ENCODE peak calls at places on chromosomes 12 and 14, in five cellular contexts. H is K562, V is HepG2, U is upper lobe of left lung, T is GM12878. C is an unnamed sample.

GRCh38 chr14:38210587-38211257 is 3.0 kb downstream of the SSTR1 start:
- ATAC-seq in V (peak; percentile 11), H (no peak), U (no peak), T (no peak), C (no peak)

GRCh38 chr14:95023886-95024285 is 133.4 kb downstream of the DICER1 start:
- ATAC-seq in H (no peak), U (peak; percentile 84), V (no peak), T (no peak), C (peak; percentile 41)

GRCh38 chr12:54437243-54437642 is 18.2 kb upstream of the ITGA5 start:
- ATAC-seq in U (no peak), V (no peak), H (no peak), T (peak; percentile 76), C (no peak)

GRCh38 chr12:120791669-120792176 is 66.1 kb downstream of the ACADS start:
- ATAC-seq in H (no peak), T (no peak), U (no peak), V (no peak), C (no peak)

GRCh38 chr12:6056406-6057211 is 67.9 kb downstream of the VWF start:
- ATAC-seq in H (no peak), T (peak; percentile 36), U (no peak), V (peak; percentile 43), C (no peak)

GRCh38 chr14:67232631-67233030 is 8.6 kb upstream of the PALS1 start:
- ATAC-seq in T (no peak), U (no peak), H (no peak), V (no peak), C (no peak)

GRCh38 chr14:28057286-28058011 is 709.1 kb upstream of the FOXG1 start:
- ATAC-seq in H (no peak), V (peak; percentile 55), T (no peak), U (peak; percentile 36), C (no peak)

GRCh38 chr14:33834101-33834955 is 116.5 kb downstream of the EGLN3 start:
- ATAC-seq in U (no peak), T (no peak), H (no peak), V (peak; percentile 59), C (no peak)

GRCh38 chr12:123741937-123742572 is 20.0 kb upstream of the DNAH10 start:
- ATAC-seq in U (no peak), T (peak; percentile 26), V (no peak), H (no peak), C (no peak)

GRCh38 chr14:38256358-38256840 is 506 bp upstream of the CLEC14A start:
- ATAC-seq in H (no peak), T (no peak), U (peak; percentile 56), V (peak; percentile 43), C (peak; percentile 88)

GRCh38 chr14:92780444-92780843 is 13.7 kb upstream of the GOLGA5 start:
- ATAC-seq in T (no peak), V (no peak), U (peak; percentile 47), H (no peak), C (no peak)

GRCh38 chr12:51941669-51942455 is 9.6 kb upstream of the ACVR1B start:
- ATAC-seq in V (peak; percentile 32), H (no peak), T (no peak), U (peak; percentile 16), C (no peak)

GRCh38 chr14:81474685-81475324 is 58.8 kb downstream of the SEL1L start:
- ATAC-seq in U (no peak), V (no peak), H (no peak), T (no peak), C (no peak)
- TF ChIP-seq EP300 in U (no peak), V (no peak), H (no peak), T (no peak), C (no peak)

GRCh38 chr12:53232641-53233538 is 881 bp upstream of the RARG start:
- ATAC-seq in T (peak; percentile 71), H (peak; percentile 63), U (peak; percentile 74), V (peak; percentile 64), C (peak; percentile 70)

GRCh38 chr12:53230971-53231858 is 794 bp downstream of the RARG start:
- ATAC-seq in T (no peak), V (no peak), H (no peak), U (peak; percentile 8), C (no peak)

GRCh38 chr12:53233671-53234091 is 1.7 kb upstream of the RARG start:
- ATAC-seq in U (peak; percentile 3), T (no peak), H (no peak), V (no peak), C (no peak)

GRCh38 chr12:53234236-53234635 is 2.2 kb upstream of the RARG start:
- ATAC-seq in U (no peak), H (no peak), T (no peak), V (no peak), C (no peak)

DNA sequence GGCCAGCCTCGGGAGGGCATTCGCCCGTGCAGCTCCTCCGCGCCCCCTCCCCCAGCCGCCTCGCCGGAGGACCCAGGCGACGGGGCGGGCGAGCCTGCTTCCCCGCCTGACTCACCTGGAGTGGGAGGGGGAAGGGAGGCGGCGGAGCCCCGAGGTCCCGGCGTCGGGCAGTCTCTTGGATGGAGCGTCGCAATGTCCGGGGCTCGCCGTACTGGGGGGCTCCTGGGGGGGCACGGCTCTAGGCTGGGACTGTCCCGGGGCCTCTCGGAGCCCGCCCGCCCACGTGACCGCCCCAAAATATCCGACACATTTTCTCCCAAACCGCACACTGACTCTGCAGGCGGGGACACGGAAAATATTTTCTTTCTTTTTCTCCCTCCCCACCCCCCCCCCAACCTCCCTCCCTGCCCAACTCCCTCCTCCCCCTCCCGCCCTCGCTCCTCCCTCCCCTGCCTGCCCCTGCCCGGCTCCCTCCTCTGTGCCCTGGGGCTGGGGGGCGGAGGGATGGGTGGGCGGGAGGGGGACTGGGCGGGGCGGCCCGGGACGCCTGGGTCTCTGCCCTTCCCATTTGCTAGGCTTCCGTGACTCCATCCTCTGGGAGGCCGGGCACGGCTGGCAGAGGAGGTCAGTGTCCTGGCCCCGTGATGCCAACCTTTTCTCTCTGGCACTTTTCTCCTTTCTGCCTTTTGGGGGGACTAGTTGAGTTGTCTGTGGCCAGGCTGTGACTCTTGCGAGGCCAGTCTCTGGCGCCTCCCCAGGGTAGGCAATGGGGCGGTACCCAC is at the start of gene RARG:
- ATAC-seq in T (peak; percentile 83), U (peak; percentile 81), H (peak; percentile 62), V (peak; percentile 11), C (peak; percentile 83)
- TF ChIP-seq CTCF in T (no peak), U (peak; percentile 8), H (peak; percentile 14), V (no peak), C (no peak)

DNA sequence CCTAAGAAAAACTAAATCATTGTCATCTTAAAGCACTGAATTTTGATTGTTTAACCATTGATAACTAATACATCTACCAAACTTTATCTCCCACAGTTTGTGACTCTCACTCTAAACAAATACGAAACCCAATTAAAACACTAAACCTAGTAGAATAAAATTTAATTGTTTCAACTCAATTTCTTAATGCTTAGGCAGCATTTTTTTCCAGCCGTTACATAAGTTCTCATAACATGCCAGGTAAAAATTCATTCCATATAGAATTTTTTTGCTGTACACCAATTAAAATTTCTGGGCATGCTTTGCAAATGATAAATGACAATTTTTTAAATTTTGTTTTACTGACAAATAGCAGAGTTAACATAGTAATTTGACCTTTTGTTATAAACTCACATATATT is 658.2 kb upstream of the FLRT2 start:
- ATAC-seq in T (no peak), V (no peak), U (no peak), H (no peak), C (no peak)
- H3K36me3 ChIP-seq in T (no peaks in the 10 kb centered on the region), V (no peaks in the 10 kb centered on the region), U (no peaks in the 10 kb centered on the region), H (no peaks in the 10 kb centered on the region), C (no peaks in the 10 kb centered on the region)

DNA sequence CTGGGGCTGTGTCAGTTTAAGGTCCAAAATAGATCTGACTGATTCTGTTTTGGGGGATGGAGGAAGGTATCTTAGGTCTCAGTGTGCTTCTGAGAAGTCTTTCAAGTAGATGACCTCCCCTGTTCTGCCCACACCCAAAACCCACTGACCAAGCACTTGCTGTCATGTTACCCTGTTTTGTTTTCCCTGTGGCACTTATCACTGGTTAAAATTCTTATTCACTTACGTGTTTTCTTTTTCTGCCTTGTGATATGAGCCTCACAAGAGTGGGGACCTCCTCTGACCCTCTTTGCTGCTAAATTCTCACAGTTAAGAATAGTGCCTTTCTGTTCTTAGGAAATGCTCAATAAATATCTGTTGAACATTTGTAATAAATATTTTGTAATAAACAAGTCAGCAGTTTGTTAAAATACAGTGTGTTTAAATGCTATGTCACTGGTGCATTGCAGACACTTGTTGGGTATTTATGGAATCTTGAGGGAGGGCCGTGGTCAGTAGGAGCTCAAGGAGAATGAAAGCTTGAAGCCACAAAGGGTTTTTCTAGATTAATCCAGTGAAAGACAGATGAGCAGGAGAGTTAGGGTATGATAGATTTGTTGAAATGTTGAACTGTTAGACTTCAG is 20.9 kb downstream of the PLEKHA5 start:
- ATAC-seq in V (no peak), H (no peak), U (no peak), T (no peak), C (no peak)
- TF ChIP-seq EP300 in V (no peak), H (no peak), U (no peak), T (no peak), C (no peak)